ENCODE peak calls at places on chromosome 19, in six cellular contexts. F is GM23248; O is ovary; M is endodermal cell; J is CD4-positive, CD25-positive, alpha-beta regulatory T cell; G is cardiac muscle cell. A is an unnamed sample.

GRCh38 chr19:56113071-56113632 is 7.9 kb downstream of the ZNF787 start:
- DNase-seq in O (no peak), G (no peak), M (no peak), J (no peak), F (no peak), A (peak; percentile 73)

GRCh38 chr19:28966737-28967401 is 246.1 kb downstream of the UQCRFS1 start:
- DNase-seq in J (no peak), F (peak; percentile 40), M (peak; percentile 22), O (no peak), G (no peak), A (no peak)

GRCh38 chr19:8610928-8611284 is 391 bp upstream of the ADAMTS10 start:
- DNase-seq in O (no peak), J (no peak), F (no peak), G (no peak), M (no peak), A (no peak)

GRCh38 chr19:38993271-38993670 is 17.7 kb upstream of the FBXO17 start:
- DNase-seq in J (no peak), M (no peak), F (peak; percentile 88), G (no peak), O (no peak), A (no peak)

GRCh38 chr19:7533281-7533819 is 2.2 kb upstream of the PNPLA6 start:
- DNase-seq in O (peak; percentile 84), M (peak; percentile 74), J (no peak), F (peak; percentile 85), G (no peak), A (peak; percentile 64)

GRCh38 chr19:3176715-3177501 is 1.7 kb upstream of the S1PR4 start:
- DNase-seq in J (peak; percentile 51), M (no peak), F (peak; percentile 91), G (no peak), O (no peak), A (peak; percentile 48)

GRCh38 chr19:34243876-34244578 is 10.3 kb upstream of the GARRE1 start:
- DNase-seq in M (no peak), J (no peak), G (no peak), F (no peak), O (no peak), A (no peak)

GRCh38 chr19:47227347-47228167 is 3.4 kb downstream of the BBC3 start:
- DNase-seq in G (peak; percentile 82), F (peak; percentile 94), M (peak; percentile 99), O (peak; percentile 82), J (peak; percentile 47), A (peak; percentile 90)

GRCh38 chr19:10036601-10037071 is 23.4 kb downstream of the RDH8 start:
- DNase-seq in M (no peak), O (no peak), J (no peak), F (peak; percentile 7), G (no peak), A (no peak)

GRCh38 chr19:31290926-31291590 is 58.2 kb downstream of the TSHZ3 start:
- DNase-seq in M (no peak), J (no peak), O (no peak), G (no peak), F (no peak), A (no peak)

GRCh38 chr19:34393031-34393430 is 11.2 kb upstream of the PDCD2L start:
- DNase-seq in O (no peak), J (no peak), F (no peak), G (no peak), M (no peak), A (no peak)

GRCh38 chr19:33248954-33249613 is 23.4 kb upstream of the SLC7A10 start:
- DNase-seq in J (no peak), F (peak; percentile 54), O (no peak), M (no peak), G (no peak), A (no peak)

GRCh38 chr19:33660426-33661160 is 38.8 kb downstream of the CHST8 start:
- DNase-seq in M (no peak), F (no peak), G (no peak), J (no peak), O (no peak), A (no peak)

GRCh38 chr19:48596679-48597465 is 9.7 kb upstream of the SPACA4 start:
- DNase-seq in M (no peak), O (no peak), J (peak; percentile 37), F (no peak), G (no peak), A (peak; percentile 41)

GRCh38 chr19:6073858-6074708 is 36.2 kb downstream of the RFX2 start:
- DNase-seq in M (no peak), J (no peak), G (no peak), F (no peak), O (no peak), A (no peak)

GRCh38 chr19:3710265-3710812 is 2.2 kb downstream of the TJP3 start:
- DNase-seq in M (peak; percentile 70), G (peak; percentile 40), F (no peak), O (no peak), J (no peak), A (no peak)

GRCh38 chr19:42250249-42250665 is 4.7 kb downstream of the ERF start:
- DNase-seq in J (no peak), G (no peak), O (no peak), M (no peak), F (peak; percentile 35), A (no peak)

GRCh38 chr19:28403698-28404099 is 809.3 kb downstream of the UQCRFS1 start:
- DNase-seq in M (no peak), F (no peak), J (no peak), O (no peak), G (no peak), A (no peak)

GRCh38 chr19:15812059-15812722 is 3.3 kb downstream of the OR10H1 start:
- DNase-seq in M (no peak), J (peak; percentile 19), F (no peak), G (no peak), O (no peak), A (no peak)

GRCh38 chr19:46574533-46574932 is 26.6 kb upstream of the CALM3 start:
- DNase-seq in O (no peak), F (no peak), M (peak; percentile 74), J (no peak), G (no peak), A (no peak)

GRCh38 chr19:8355631-8356402 is 8.1 kb upstream of the ANGPTL4 start:
- DNase-seq in M (no peak), J (no peak), O (no peak), G (no peak), F (peak; percentile 96), A (peak; percentile 64)

GRCh38 chr19:11580665-11581418 is 3.4 kb upstream of the ACP5 start:
- DNase-seq in F (peak; percentile 23), J (no peak), M (no peak), O (no peak), G (no peak), A (no peak)

GRCh38 chr19:11578342-11579142 is 1.1 kb upstream of the ACP5 start:
- DNase-seq in J (peak; percentile 24), M (peak; percentile 75), O (peak; percentile 72), F (no peak), G (peak; percentile 20), A (no peak)

GRCh38 chr19:11574689-11575088 is 2.8 kb downstream of the ACP5 start:
- DNase-seq in F (no peak), J (no peak), G (no peak), M (no peak), O (no peak), A (peak; percentile 68)

GRCh38 chr19:11576186-11576585 is 1.3 kb downstream of the ACP5 start:
- DNase-seq in O (no peak), G (no peak), M (no peak), J (no peak), F (no peak), A (no peak)

GRCh38 chr19:11577451-11578341 is at the start of gene ACP5:
- DNase-seq in M (no peak), O (peak; percentile 38), G (no peak), F (no peak), J (no peak), A (no peak)
- H3K27ac ChIP-seq in M (no peak within 1 kb of the TSS), O (peak within 1 kb of the TSS; percentile 30), G (no peak within 1 kb of the TSS), F (no peak within 1 kb of the TSS), J (peak within 1 kb of the TSS; percentile 59), A (peak within 1 kb of the TSS; percentile 93)

GRCh38 chr19:35928507-35928906 is 7.7 kb upstream of the LRFN3 start:
- DNase-seq in G (no peak), J (no peak), O (no peak), F (no peak), M (no peak), A (no peak)
- H3K27ac ChIP-seq in G (no peak overlapping the region), J (no peak overlapping the region), O (no peak overlapping the region), F (no peak overlapping the region), M (no peak overlapping the region), A (no peak overlapping the region)

GRCh38 chr19:40807147-40808020 is 8.4 kb downstream of the EGLN2 start:
- DNase-seq in J (no peak), G (peak; percentile 34), M (peak; percentile 93), F (peak; percentile 24), O (no peak), A (no peak)

GRCh38 chr19:40808021-40808325 is 9.0 kb downstream of the EGLN2 start:
- DNase-seq in G (no peak), O (no peak), F (no peak), J (no peak), M (no peak), A (no peak)

GRCh38 chr19:40810160-40810559 is 11.2 kb downstream of the EGLN2 start:
- DNase-seq in F (no peak), G (no peak), M (peak; percentile 60), J (no peak), O (no peak), A (no peak)

GRCh38 chr19:40808497-40808896 is 9.5 kb downstream of the EGLN2 start:
- DNase-seq in F (no peak), J (no peak), G (no peak), O (no peak), M (no peak), A (no peak)

GRCh38 chr19:40809358-40810086 is 10.5 kb downstream of the EGLN2 start:
- DNase-seq in F (no peak), M (peak; percentile 53), G (no peak), J (no peak), O (no peak), A (no peak)
- H3K27ac ChIP-seq in F (peak overlapping the region; percentile 49), M (no peak overlapping the region), G (no peak overlapping the region), J (no peak overlapping the region), O (peak overlapping the region; percentile 39), A (peak overlapping the region; percentile 79)

GRCh38 chr19:13033244-13033643 is 38.0 kb downstream of the NFIX start:
- DNase-seq in M (no peak), J (no peak), G (no peak), O (no peak), F (peak; percentile 48), A (no peak)

GRCh38 chr19:13035820-13036365 is 40.6 kb downstream of the NFIX start:
- DNase-seq in M (no peak), J (no peak), O (no peak), G (no peak), F (no peak), A (no peak)

GRCh38 chr19:13033819-13034611 is 38.7 kb downstream of the NFIX start:
- DNase-seq in F (peak; percentile 82), O (peak; percentile 75), M (peak; percentile 91), G (peak; percentile 41), J (no peak), A (peak; percentile 87)

GRCh38 chr19:13032837-13033236 is 37.6 kb downstream of the NFIX start:
- DNase-seq in G (no peak), M (no peak), F (no peak), J (no peak), O (no peak), A (no peak)

DNA sequence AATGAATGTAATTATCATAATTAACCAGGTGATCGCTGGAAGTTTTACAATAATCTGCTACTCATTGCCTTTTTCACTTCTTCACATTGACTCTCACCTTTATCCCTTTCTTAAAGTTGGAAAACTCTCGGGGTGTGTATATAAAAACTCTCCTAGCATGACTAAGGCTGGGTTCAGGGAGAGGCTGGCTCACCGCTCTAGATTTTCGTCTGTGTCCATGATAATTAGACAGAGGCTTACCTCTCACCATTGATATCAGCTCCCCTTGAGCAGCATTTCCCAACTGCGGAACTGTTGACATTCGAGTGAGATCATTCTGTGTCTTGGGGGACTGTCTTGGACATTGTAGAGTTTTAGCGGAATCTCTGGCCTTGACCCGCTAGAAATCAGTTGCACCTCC is 39.4 kb downstream of the NFIX start:
- DNase-seq in M (no peak), O (no peak), F (peak; percentile 59), J (no peak), G (no peak), A (no peak)
- H3K27ac ChIP-seq in M (no peak overlapping the region), O (peak overlapping the region; percentile 22), F (peak overlapping the region; percentile 94), J (no peak overlapping the region), G (no peak overlapping the region), A (peak overlapping the region; percentile 23)

A was measured in Peyer's patch.